ENCODE peak calls at places on chromosomes 4 and X, in six cellular contexts. M is Caki2, T is AG20443, Y is mesothelial cell of epicardium, P is T-helper 9 cell, U is GM12891. R is an unnamed sample.

GRCh38 chrX:276588-277171 is 4.5 kb upstream of the PLCXD1 start:
- DNase-seq in M (no peak), T (peak), Y (peak), P (peak), U (no peak), R (no peak)

GRCh38 chrX:13153796-13154195 is 109.4 kb upstream of the FAM9C start:
- DNase-seq in M (no peak), T (peak), Y (no peak), P (no peak), U (no peak), R (no peak)

GRCh38 chr4:184795214-184795844 is 30.4 kb downstream of the ACSL1 start:
- DNase-seq in M (no peak), T (no peak), Y (no peak), P (no peak), U (no peak), R (no peak)

GRCh38 chr4:13700196-13701140 is 72.9 kb upstream of the BOD1L1 start:
- DNase-seq in M (peak), T (no peak), Y (no peak), P (no peak), U (no peak), R (no peak)

GRCh38 chr4:41747230-41748055 is 1.1 kb downstream of the PHOX2B start:
- DNase-seq in M (no peak), T (no peak), Y (no peak), P (no peak), U (no peak), R (no peak)

GRCh38 chr4:40168070-40168469 is 28.8 kb upstream of the RHOH start:
- DNase-seq in M (no peak), T (no peak), Y (no peak), P (no peak), U (no peak), R (no peak)

GRCh38 chrX:39955621-39956020 is 142.1 kb downstream of the BCOR start:
- DNase-seq in M (no peak), T (no peak), Y (no peak), P (no peak), U (no peak), R (no peak)

GRCh38 chr4:55397024-55397520 is 1.3 kb downstream of the TMEM165 start:
- DNase-seq in M (no peak), T (peak), Y (no peak), P (no peak), U (no peak), R (no peak)

GRCh38 chr4:79253930-79254329 is 71.9 kb downstream of the NAA11 start:
- DNase-seq in M (peak), T (no peak), Y (no peak), P (no peak), U (no peak), R (no peak)

GRCh38 chrX:70293621-70294020 is 3.7 kb downstream of the KIF4A start:
- DNase-seq in M (no peak), T (no peak), Y (no peak), P (no peak), U (no peak), R (no peak)

GRCh38 chr4:112894480-112894879 is 155.0 kb upstream of the ANK2 start:
- DNase-seq in M (no peak), T (no peak), Y (no peak), P (no peak), U (no peak), R (no peak)

GRCh38 chrX:108165349-108166111 is 74.0 kb downstream of the ATG4A start:
- DNase-seq in M (peak), T (peak), Y (no peak), P (no peak), U (no peak), R (peak)

GRCh38 chr4:128854433-128854832 is 44.9 kb downstream of the JADE1 start:
- DNase-seq in M (no peak), T (peak), Y (no peak), P (no peak), U (no peak), R (no peak)

GRCh38 chrX:111181883-111182400 is 86.0 kb downstream of the PAK3 start:
- DNase-seq in M (no peak), T (no peak), Y (no peak), P (no peak), U (no peak), R (no peak)

GRCh38 chr4:163161536-163162205 is 5.0 kb downstream of the NAF1 start:
- DNase-seq in M (no peak), T (peak), Y (no peak), P (no peak), U (no peak), R (no peak)

GRCh38 chr4:168212656-168213055 is 105.9 kb downstream of the DDX60 start:
- DNase-seq in M (no peak), T (no peak), Y (no peak), P (no peak), U (no peak), R (no peak)

GRCh38 chrX:42714981-42715688 is 62.8 kb downstream of the PPP1R2C start:
- DNase-seq in M (no peak), T (peak), Y (peak), P (peak), U (no peak), R (no peak)

GRCh38 chrX:155216940-155217450 is 735 bp downstream of the VBP1 start:
- DNase-seq in M (peak), T (peak), Y (no peak), P (no peak), U (no peak), R (no peak)

GRCh38 chrX:74514384-74514783 is 93.1 kb downstream of the SLC16A2 start:
- DNase-seq in M (no peak), T (no peak), Y (no peak), P (no peak), U (no peak), R (no peak)

GRCh38 chr4:70628444-70628843 is at the start of gene ENAM:
- DNase-seq in M (no peak), T (no peak), Y (no peak), P (no peak), U (no peak), R (no peak)

GRCh38 chr4:130468340-130468739 is 1372.4 kb downstream of the C4orf33 start:
- DNase-seq in M (no peak), T (no peak), Y (no peak), P (no peak), U (no peak), R (no peak)

GRCh38 chr4:84381759-84382158 is 117.3 kb downstream of the NKX6-1 start:
- DNase-seq in M (no peak), T (no peak), Y (no peak), P (no peak), U (no peak), R (no peak)

GRCh38 chr4:9765091-9765490 is 16.3 kb upstream of the DRD5 start:
- DNase-seq in M (no peak), T (peak), Y (no peak), P (no peak), U (peak), R (no peak)

GRCh38 chr4:156945532-156945931 is 26.1 kb downstream of the PDGFC start:
- DNase-seq in M (no peak), T (no peak), Y (no peak), P (no peak), U (no peak), R (no peak)

GRCh38 chr4:169604131-169604900 is 8.1 kb downstream of the NEK1 start:
- DNase-seq in M (peak), T (peak), Y (no peak), P (no peak), U (no peak), R (no peak)

GRCh38 chrX:11193035-11193469 is 81.9 kb downstream of the HCCS start:
- DNase-seq in M (no peak), T (no peak), Y (no peak), P (no peak), U (no peak), R (no peak)

GRCh38 chr4:111989817-111990216 is 155.4 kb upstream of the FAM241A start:
- DNase-seq in M (no peak), T (no peak), Y (no peak), P (no peak), U (no peak), R (no peak)

GRCh38 chr4:74365761-74366160 is 816 bp downstream of the EREG start:
- DNase-seq in M (peak), T (peak), Y (no peak), P (no peak), U (no peak), R (no peak)

GRCh38 chr4:110654254-110654635 is 31.4 kb upstream of the PITX2 start:
- DNase-seq in M (no peak), T (peak), Y (no peak), P (no peak), U (no peak), R (no peak)

GRCh38 chr4:185654311-185654710 is 119.0 kb upstream of the PDLIM3 start:
- DNase-seq in M (no peak), T (no peak), Y (no peak), P (no peak), U (no peak), R (no peak)

GRCh38 chrX:39613508-39613921 is 484.2 kb downstream of the BCOR start:
- DNase-seq in M (peak), T (peak), Y (peak), P (no peak), U (no peak), R (peak)

GRCh38 chr4:157128395-157128794 is 52.4 kb downstream of the GLRB start:
- DNase-seq in M (peak), T (peak), Y (no peak), P (no peak), U (no peak), R (no peak)